ENCODE peak calls at places on chromosomes 16 and 17, in ten cellular contexts. P, S, V, K, E, D, G, C, U and J are unnamed samples.

GRCh38 chr17:539048-539447 is 175.6 kb downstream of the VPS53 start:
- DNase-seq in P (no peak), S (no peak), V (no peak), K (no peak), E (no peak), D (no peak), G (no peak), C (no peak), U (no peak), J (no peak)

GRCh38 chr17:50397919-50398285 is 579 bp upstream of the LRRC59 start:
- DNase-seq in P (no peak), S (no peak), V (no peak), K (no peak), E (no peak), D (no peak), G (no peak), C (no peak), U (no peak), J (no peak)

GRCh38 chr16:47309581-47310312 is 151.1 kb downstream of the ITFG1 start:
- DNase-seq in P (no peak), S (no peak), V (no peak), K (no peak), E (no peak), D (no peak), G (no peak), C (no peak), U (no peak), J (no peak)

GRCh38 chr16:53781023-53781605 is 77.2 kb downstream of the FTO start:
- DNase-seq in P (no peak), S (no peak), V (no peak), K (no peak), E (no peak), D (no peak), G (peak), C (no peak), U (no peak), J (no peak)

GRCh38 chr16:67399218-67399733 is 6.0 kb upstream of the TPPP3 start:
- DNase-seq in P (peak), S (peak), V (peak), K (no peak), E (no peak), D (no peak), G (no peak), C (peak), U (peak), J (no peak)

GRCh38 chr17:71703701-71704100 is 417.1 kb upstream of the SOX9 start:
- DNase-seq in P (no peak), S (no peak), V (no peak), K (no peak), E (no peak), D (no peak), G (no peak), C (no peak), U (no peak), J (no peak)

GRCh38 chr17:28807925-28808641 is 34.5 kb downstream of the FAM222B start:
- DNase-seq in P (no peak), S (no peak), V (no peak), K (no peak), E (no peak), D (no peak), G (peak), C (no peak), U (no peak), J (no peak)

GRCh38 chr17:46732754-46733398 is 85.6 kb downstream of the WNT3 start:
- DNase-seq in P (no peak), S (peak), V (peak), K (no peak), E (no peak), D (no peak), G (no peak), C (no peak), U (no peak), J (no peak)

GRCh38 chr16:20353379-20353778 is 864 bp upstream of the UMOD start:
- DNase-seq in P (no peak), S (no peak), V (no peak), K (no peak), E (no peak), D (no peak), G (no peak), C (no peak), U (no peak), J (no peak)

GRCh38 chr17:75344664-75345063 is 55.4 kb upstream of the SLC25A19 start:
- DNase-seq in P (peak), S (peak), V (no peak), K (no peak), E (no peak), D (no peak), G (no peak), C (peak), U (no peak), J (no peak)

GRCh38 chr17:18185832-18186231 is 2.2 kb downstream of the ALKBH5 start:
- DNase-seq in P (no peak), S (no peak), V (no peak), K (no peak), E (no peak), D (no peak), G (peak), C (no peak), U (no peak), J (no peak)

GRCh38 chr17:46764709-46765401 is 53.6 kb downstream of the WNT3 start:
- DNase-seq in P (no peak), S (no peak), V (no peak), K (no peak), E (no peak), D (no peak), G (peak), C (no peak), U (no peak), J (no peak)

GRCh38 chr17:6568186-6568758 is 11.9 kb upstream of the PITPNM3 start:
- DNase-seq in P (no peak), S (no peak), V (no peak), K (no peak), E (no peak), D (no peak), G (no peak), C (no peak), U (no peak), J (no peak)

GRCh38 chr16:10130482-10130996 is 51.7 kb downstream of the GRIN2A start:
- DNase-seq in P (no peak), S (no peak), V (no peak), K (no peak), E (no peak), D (no peak), G (peak), C (no peak), U (no peak), J (peak)

GRCh38 chr17:76826290-76827138 is 41.7 kb upstream of the MGAT5B start:
- DNase-seq in P (no peak), S (no peak), V (no peak), K (no peak), E (no peak), D (no peak), G (no peak), C (no peak), U (no peak), J (no peak)

GRCh38 chr16:50381679-50382440 is 13.1 kb upstream of the BRD7 start:
- DNase-seq in P (no peak), S (peak), V (no peak), K (no peak), E (no peak), D (no peak), G (no peak), C (no peak), U (no peak), J (no peak)

GRCh38 chr17:43125967-43126910 is 1.1 kb upstream of the BRCA1 start:
- DNase-seq in P (no peak), S (peak), V (no peak), K (no peak), E (no peak), D (peak), G (peak), C (peak), U (no peak), J (no peak)

GRCh38 chr16:20849587-20850390 is 43.5 kb downstream of the REXO5 start:
- DNase-seq in P (peak), S (peak), V (peak), K (peak), E (peak), D (peak), G (peak), C (peak), U (peak), J (no peak)

GRCh38 chr17:80724723-80725388 is 180.2 kb downstream of the RPTOR start:
- DNase-seq in P (no peak), S (no peak), V (no peak), K (no peak), E (no peak), D (no peak), G (peak), C (no peak), U (no peak), J (no peak)

GRCh38 chr17:58344047-58344790 is 7.8 kb downstream of the SUPT4H1 start:
- DNase-seq in P (peak), S (no peak), V (no peak), K (peak), E (no peak), D (peak), G (no peak), C (peak), U (no peak), J (no peak)

GRCh38 chr16:48164907-48165715 is 9.3 kb upstream of the ABCC12 start:
- DNase-seq in P (peak), S (peak), V (peak), K (peak), E (peak), D (peak), G (peak), C (peak), U (peak), J (peak)

GRCh38 chr16:83899272-83899897 is 470 bp downstream of the MLYCD start:
- DNase-seq in P (peak), S (peak), V (peak), K (no peak), E (no peak), D (peak), G (peak), C (peak), U (peak), J (no peak)